ENCODE peak calls at places on chromosomes 5 and 9, in five cellular contexts. One of them, this sample, is unnamed.

GRCh38 chr5:130605200-130605599 is 559.9 kb downstream of the HINT1 start:
- DNase-seq in GM23248: no peak
- DNase-seq in NCI-H2227 treated with DMSO at 0.1 percent for 48 hours: no peak
- DNase-seq in head of caudate nucleus: no peak
- DNase-seq in NCI-H1105 treated with DMSO at 0.1 percent for 48 hours: no peak
- DNase-seq in this sample: peak; percentile 8

GRCh38 chr5:135160036-135160675 is 126.1 kb upstream of the PITX1 start:
- DNase-seq in GM23248: no peak
- DNase-seq in NCI-H1105 treated with DMSO at 0.1 percent for 48 hours: no peak
- DNase-seq in head of caudate nucleus: no peak
- DNase-seq in NCI-H2227 treated with DMSO at 0.1 percent for 48 hours: no peak
- DNase-seq in this sample: no peak

GRCh38 chr5:61097465-61097864 is 64.8 kb downstream of the SMIM15 start:
- DNase-seq in head of caudate nucleus: no peak
- DNase-seq in NCI-H1105 treated with DMSO at 0.1 percent for 48 hours: no peak
- DNase-seq in NCI-H2227 treated with DMSO at 0.1 percent for 48 hours: no peak
- DNase-seq in GM23248: no peak
- DNase-seq in this sample: no peak

GRCh38 chr5:126009566-126009965 is 413.6 kb upstream of the GRAMD2B start:
- DNase-seq in GM23248: no peak
- DNase-seq in head of caudate nucleus: no peak
- DNase-seq in NCI-H2227 treated with DMSO at 0.1 percent for 48 hours: no peak
- DNase-seq in NCI-H1105 treated with DMSO at 0.1 percent for 48 hours: no peak
- DNase-seq in this sample: no peak

GRCh38 chr5:37121027-37121426 is 128.1 kb downstream of the CPLANE1 start:
- DNase-seq in head of caudate nucleus: no peak
- DNase-seq in NCI-H2227 treated with DMSO at 0.1 percent for 48 hours: no peak
- DNase-seq in GM23248: no peak
- DNase-seq in NCI-H1105 treated with DMSO at 0.1 percent for 48 hours: no peak
- DNase-seq in this sample: peak; percentile 10

GRCh38 chr5:10506535-10506934 is 57.3 kb upstream of the ANKRD33B start:
- DNase-seq in head of caudate nucleus: no peak
- DNase-seq in GM23248: no peak
- DNase-seq in NCI-H1105 treated with DMSO at 0.1 percent for 48 hours: no peak
- DNase-seq in NCI-H2227 treated with DMSO at 0.1 percent for 48 hours: no peak
- DNase-seq in this sample: no peak

GRCh38 chr5:62341783-62342475 is 35.9 kb downstream of the KIF2A start:
- DNase-seq in GM23248: no peak
- DNase-seq in NCI-H1105 treated with DMSO at 0.1 percent for 48 hours: no peak
- DNase-seq in head of caudate nucleus: no peak
- DNase-seq in NCI-H2227 treated with DMSO at 0.1 percent for 48 hours: no peak
- DNase-seq in this sample: peak; percentile 49

GRCh38 chr9:93955356-93956182 is 414 bp upstream of the BARX1 start:
- DNase-seq in GM23248: peak; percentile 48
- DNase-seq in head of caudate nucleus: no peak
- DNase-seq in NCI-H2227 treated with DMSO at 0.1 percent for 48 hours: peak; percentile 52
- DNase-seq in NCI-H1105 treated with DMSO at 0.1 percent for 48 hours: peak; percentile 91
- DNase-seq in this sample: peak; percentile 91

GRCh38 chr9:94872921-94873511 is 146.5 kb downstream of the AOPEP start:
- DNase-seq in GM23248: peak; percentile 54
- DNase-seq in head of caudate nucleus: no peak
- DNase-seq in NCI-H2227 treated with DMSO at 0.1 percent for 48 hours: no peak
- DNase-seq in NCI-H1105 treated with DMSO at 0.1 percent for 48 hours: no peak
- DNase-seq in this sample: no peak

GRCh38 chr5:141898448-141899094 is 20.4 kb upstream of the PCDH1 start:
- DNase-seq in GM23248: no peak
- DNase-seq in head of caudate nucleus: no peak
- DNase-seq in NCI-H1105 treated with DMSO at 0.1 percent for 48 hours: no peak
- DNase-seq in NCI-H2227 treated with DMSO at 0.1 percent for 48 hours: no peak
- DNase-seq in this sample: no peak

GRCh38 chr5:168047043-168047668 is 244.3 kb upstream of the WWC1 start:
- DNase-seq in NCI-H1105 treated with DMSO at 0.1 percent for 48 hours: peak; percentile 52
- DNase-seq in GM23248: peak; percentile 25
- DNase-seq in NCI-H2227 treated with DMSO at 0.1 percent for 48 hours: peak; percentile 23
- DNase-seq in head of caudate nucleus: peak; percentile 47
- DNase-seq in this sample: peak; percentile 46

GRCh38 chr9:137278061-137278912 is 761 bp downstream of the TOR4A start:
- DNase-seq in NCI-H2227 treated with DMSO at 0.1 percent for 48 hours: no peak
- DNase-seq in head of caudate nucleus: no peak
- DNase-seq in NCI-H1105 treated with DMSO at 0.1 percent for 48 hours: no peak
- DNase-seq in GM23248: peak; percentile 62
- DNase-seq in this sample: no peak

This sample was measured in NCI-H1417.